ENCODE peak calls at places on chromosomes 11 and 22, in seven cellular contexts. R, I, K, S, C, U and L are unnamed samples. For H3K4me1, the result is how much of the 10 kb centered on the place peaks cover.

GRCh38 chr22:23128269-23129108 is 13.3 kb downstream of the RSPH14 start:
- DNase-seq in S (peak), U (no peak), I (peak), R (peak), C (peak), K (peak), L (peak)

GRCh38 chr11:118052581-118053206 is 24.2 kb upstream of the TMPRSS4 start:
- DNase-seq in R (no peak), K (no peak), S (no peak), C (no peak), I (no peak), U (no peak), L (no peak)

GRCh38 chr22:43825651-43826050 is 13.5 kb upstream of the EFCAB6 start:
- DNase-seq in S (no peak), R (no peak), K (no peak), U (peak), C (no peak), I (peak), L (no peak)

GRCh38 chr11:6554828-6555706 is 48.3 kb downstream of the RRP8 start:
- DNase-seq in I (no peak), R (no peak), S (no peak), K (no peak), C (no peak), U (no peak), L (no peak)

GRCh38 chr11:70073881-70074371 is 4.2 kb upstream of the ANO1 start:
- DNase-seq in C (no peak), R (no peak), S (peak), U (no peak), K (no peak), I (peak), L (peak)

GRCh38 chr11:18749681-18750319 is 23.8 kb upstream of the IGSF22 start:
- DNase-seq in U (no peak), C (peak), I (peak), K (no peak), R (peak), S (no peak), L (peak)

GRCh38 chr11:26947904-26948639 is 45.8 kb upstream of the FIBIN start:
- DNase-seq in I (no peak), K (no peak), R (no peak), U (no peak), S (no peak), C (no peak), L (no peak)

GRCh38 chr11:47101452-47101851 is 75.2 kb downstream of the ARFGAP2 start:
- DNase-seq in U (no peak), S (no peak), I (no peak), K (no peak), R (no peak), C (no peak), L (no peak)

GRCh38 chr11:12196335-12196734 is 85.9 kb downstream of the MICAL2 start:
- DNase-seq in C (no peak), K (no peak), U (no peak), S (no peak), I (no peak), R (no peak), L (no peak)

GRCh38 chr11:102603091-102603490 is 22.0 kb downstream of the MMP20 start:
- DNase-seq in C (no peak), R (peak), I (no peak), U (no peak), S (no peak), K (no peak), L (peak)

GRCh38 chr11:130023204-130023603 is 20.6 kb upstream of the PRDM10 start:
- DNase-seq in U (no peak), K (no peak), I (no peak), S (no peak), C (no peak), R (no peak), L (peak)

GRCh38 chr22:43398910-43399309 is 12.9 kb upstream of the MPPED1 start:
- DNase-seq in S (peak), K (peak), C (no peak), R (no peak), I (no peak), U (peak), L (no peak)

GRCh38 chr11:6388747-6389146 is 1.5 kb upstream of the SMPD1 start:
- DNase-seq in R (no peak), I (no peak), C (no peak), U (no peak), S (no peak), K (no peak), L (no peak)

GRCh38 chr22:19760652-19761002 is at the start of gene TBX1:
- DNase-seq in S (no peak), C (no peak), I (no peak), U (no peak), R (no peak), K (no peak), L (no peak)

GRCh38 chr11:122146475-122146874 is 30.5 kb upstream of the BLID start:
- DNase-seq in R (no peak), U (no peak), S (no peak), C (no peak), I (no peak), K (no peak), L (no peak)

GRCh38 chr11:17508306-17508705 is 31.7 kb upstream of the ABCC8 start:
- DNase-seq in C (no peak), K (no peak), U (peak), R (no peak), I (no peak), S (peak), L (no peak)

GRCh38 chr11:96084610-96085348 is 160.9 kb upstream of the MTMR2 start:
- DNase-seq in R (no peak), K (no peak), I (no peak), U (no peak), S (no peak), C (no peak), L (no peak)

GRCh38 chr11:6653055-6653454 is 2.6 kb downstream of the DCHS1 start:
- DNase-seq in R (no peak), S (no peak), K (no peak), C (no peak), U (no peak), I (no peak), L (no peak)

GRCh38 chr11:62665630-62666258 is 632 bp downstream of the CSKMT start:
- DNase-seq in K (peak), C (peak), R (peak), S (peak), I (no peak), U (peak), L (no peak)

GRCh38 chr11:107538239-107538638 is 27.3 kb downstream of the ALKBH8 start:
- DNase-seq in C (no peak), R (no peak), S (no peak), K (no peak), I (no peak), U (no peak), L (no peak)

GRCh38 chr11:12862761-12863469 is 146.2 kb upstream of the RASSF10 start:
- DNase-seq in C (peak), I (peak), U (peak), S (no peak), R (no peak), K (peak), L (peak)

DNA sequence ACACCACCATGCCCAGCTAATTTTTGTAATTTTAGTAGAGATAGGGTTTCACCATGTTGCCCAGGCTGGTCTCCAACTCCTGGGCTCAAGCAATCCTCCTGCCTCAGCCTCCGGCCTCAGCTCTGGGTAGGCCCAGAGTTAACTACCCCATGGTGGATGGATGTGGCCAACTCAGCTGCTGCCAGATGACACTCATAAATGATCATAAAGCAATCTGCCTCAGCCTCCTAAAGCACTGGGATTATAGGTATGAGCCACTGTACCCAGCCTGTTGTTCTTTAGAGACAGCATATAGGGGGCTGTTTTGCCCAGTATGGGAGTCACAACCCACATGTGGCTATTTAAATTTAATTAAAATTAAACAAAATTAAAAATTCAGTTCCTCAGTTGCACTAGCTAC is 54.3 kb downstream of the LARGE1 start:
- DNase-seq in R (no peak), K (no peak), S (no peak), C (no peak), I (no peak), U (no peak), L (no peak)
- H3K4me1 ChIP-seq in R (half or more), K (under half), S (half or more), C (under half), I (under half), U (under half), L (under half)

DNA sequence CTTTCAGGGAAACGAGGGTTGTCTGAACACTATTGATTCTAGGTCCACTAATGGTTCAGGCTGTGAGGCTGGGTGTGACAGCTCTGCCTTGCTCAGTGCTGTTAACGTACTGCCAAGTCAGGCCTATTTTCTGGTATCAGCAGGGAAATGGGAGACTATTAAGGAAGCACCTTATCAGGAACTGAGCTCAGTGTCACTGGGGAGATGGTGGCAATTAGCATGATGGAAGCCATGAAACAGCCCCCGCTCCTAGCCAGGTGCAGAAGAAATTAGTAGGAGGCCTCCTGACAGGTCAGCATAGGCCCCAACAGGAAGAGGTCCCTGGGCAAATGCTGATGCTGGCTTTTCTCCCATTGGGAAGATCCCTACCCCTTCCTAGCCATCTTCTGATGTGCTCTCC is 42.6 kb upstream of the LMO2 start:
- DNase-seq in U (no peak), R (no peak), K (no peak), C (no peak), I (no peak), S (no peak), L (no peak)
- H3K4me1 ChIP-seq in U (under half), R (under half), K (under half), C (under half), I (under half), S (half or more), L (under half)

DNA sequence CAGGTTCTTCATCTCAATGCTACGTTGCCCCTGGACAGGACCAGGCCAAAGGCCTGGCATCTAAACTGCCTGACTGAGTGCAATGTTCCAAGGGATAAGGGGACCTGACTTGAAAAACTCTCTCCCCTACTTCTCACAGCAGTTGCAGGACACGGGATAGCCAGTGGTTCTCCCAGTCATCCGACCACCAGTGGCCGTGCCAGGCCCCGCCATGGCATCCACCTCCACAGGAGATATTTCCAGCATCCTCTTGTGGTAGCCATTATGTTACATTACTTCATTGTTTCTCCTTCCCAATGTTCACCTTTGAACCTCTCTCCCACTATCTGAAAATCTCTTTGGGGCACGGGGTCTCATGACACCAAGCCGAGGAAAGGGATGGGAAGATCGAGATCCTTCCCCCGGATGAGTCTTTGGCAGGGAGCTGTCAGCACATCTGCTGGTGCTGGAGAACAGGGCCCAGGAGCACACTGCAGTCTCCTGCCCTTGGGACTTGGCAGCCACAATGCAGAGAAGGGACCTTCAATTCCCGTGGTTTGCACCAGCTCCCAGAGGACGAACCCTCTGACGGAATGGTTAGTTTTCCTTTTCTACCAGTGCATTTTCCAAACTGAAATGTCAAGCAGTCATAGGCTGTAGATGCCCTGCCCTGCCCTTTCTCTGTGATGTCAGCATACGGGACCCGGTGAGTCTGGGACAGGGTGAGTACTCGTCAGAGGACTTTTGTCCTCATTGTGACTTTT is 121.2 kb downstream of the ETS1 start:
- DNase-seq in K (no peak), I (no peak), U (no peak), S (peak), R (no peak), C (no peak), L (no peak)
- H3K4me1 ChIP-seq in K (under half), I (under half), U (under half), S (half or more), R (under half), C (under half), L (under half)

GRCh38 chr22:49962751-49963646 is 2.4 kb downstream of the PIM3 start:
- DNase-seq in R (peak), C (peak), K (peak), U (peak), I (peak), S (peak), L (no peak)

GRCh38 chr22:49963647-49964026 is 3.1 kb downstream of the PIM3 start:
- DNase-seq in S (peak), R (peak), I (no peak), C (peak), U (no peak), K (peak), L (no peak)

GRCh38 chr22:49960967-49961600 is 512 bp downstream of the PIM3 start:
- DNase-seq in U (peak), C (peak), K (peak), S (peak), R (peak), I (no peak), L (no peak)

GRCh38 chr22:49961601-49962011 is 1.0 kb downstream of the PIM3 start:
- DNase-seq in U (peak), K (no peak), S (no peak), R (no peak), I (peak), C (no peak), L (peak)

DNA sequence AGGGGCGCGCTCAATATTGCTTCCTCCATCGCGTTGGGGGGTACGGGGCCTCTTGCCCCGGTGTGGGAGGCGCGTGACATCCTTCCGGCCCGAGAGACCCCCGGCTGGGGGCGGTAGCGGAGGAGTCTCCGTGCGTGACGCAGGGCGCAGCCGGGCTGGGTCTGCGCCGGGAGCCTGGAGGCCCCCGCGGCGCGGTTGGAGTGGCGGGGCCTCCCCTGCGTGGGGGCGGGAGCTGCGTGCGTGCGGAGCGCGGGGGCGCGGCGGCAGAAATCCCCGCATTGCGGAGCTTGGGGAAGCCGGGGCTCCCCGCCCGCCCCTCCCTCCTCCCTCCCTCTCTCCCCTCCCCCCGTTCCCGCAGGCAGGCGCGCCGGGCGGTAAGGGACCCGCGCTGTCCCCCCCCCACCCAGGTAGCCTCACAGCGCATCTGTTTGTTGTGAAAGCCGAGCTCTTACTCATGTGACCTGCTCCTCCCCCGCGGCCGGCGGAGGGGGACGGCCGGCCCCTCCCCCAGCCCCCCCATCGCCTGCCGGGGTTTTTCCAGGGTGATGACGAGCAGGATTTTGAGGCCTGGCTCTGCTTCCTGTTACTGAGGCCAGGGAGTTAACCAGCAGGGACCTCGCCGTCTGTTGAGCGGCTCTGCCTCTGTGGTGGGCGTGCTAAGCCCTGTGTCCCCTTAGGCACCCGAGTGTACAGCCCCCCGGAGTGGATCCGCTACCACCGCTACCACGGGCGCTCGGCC is 1.6 kb downstream of the PIM3 start:
- DNase-seq in U (peak), C (peak), I (peak), K (peak), R (peak), S (peak), L (peak)
- H3K4me1 ChIP-seq in U (under half), C (half or more), I (under half), K (under half), R (under half), S (half or more), L (under half)

DNA sequence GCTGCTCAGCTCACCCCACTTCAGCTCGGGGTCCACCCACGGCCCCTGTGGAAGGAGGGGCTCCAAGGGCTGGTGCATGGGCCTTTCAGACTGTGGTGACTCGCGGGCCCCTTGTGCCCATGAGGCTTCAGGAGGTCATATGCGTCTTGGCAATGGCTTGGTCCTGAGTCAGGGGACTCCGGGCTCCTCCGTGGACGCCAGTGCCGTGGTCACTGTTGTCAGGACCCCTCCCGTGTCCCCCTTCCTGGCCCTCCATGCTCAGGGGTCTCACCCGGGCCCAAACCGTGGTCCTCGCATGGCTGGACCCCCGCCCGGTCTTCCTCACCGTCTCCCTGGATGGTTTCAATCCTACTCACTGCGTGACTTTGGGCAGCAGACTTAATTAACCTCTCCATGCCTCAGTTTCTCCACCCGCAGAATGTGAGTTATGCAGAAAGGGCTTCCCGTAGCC is 436.4 kb downstream of the TBC1D22A start:
- DNase-seq in U (peak), S (no peak), C (no peak), K (no peak), R (no peak), I (no peak), L (no peak)
- H3K4me1 ChIP-seq in U (under half), S (under half), C (under half), K (under half), R (under half), I (under half), L (under half)